ENCODE peak calls at places on chromosomes 12 and 14, in eight cellular contexts. One of them, this sample, is unnamed.
A peak's percentile ranks its signal among the peaks of the same experiment; 100 is the strongest.

GRCh38 chr12:130835011-130835410 is 4.0 kb downstream of the STX2 start:
- DNase-seq in sigmoid colon: no peak
- DNase-seq in coronary artery: peak; percentile 50
- DNase-seq in RWPE2: no peak
- DNase-seq in lower leg skin: no peak
- DNase-seq in lower lobe of right lung: no peak
- DNase-seq in A549: no peak
- DNase-seq in fibroblast of mammary gland: no peak
- DNase-seq in this sample: no peak

GRCh38 chr14:69880051-69880487 is 853 bp downstream of the SMOC1 start:
- DNase-seq in lower lobe of right lung: no peak
- DNase-seq in A549: no peak
- DNase-seq in RWPE2: no peak
- DNase-seq in lower leg skin: no peak
- DNase-seq in coronary artery: peak; percentile 62
- DNase-seq in sigmoid colon: no peak
- DNase-seq in fibroblast of mammary gland: peak; percentile 29
- DNase-seq in this sample: no peak

GRCh38 chr12:8852119-8852518 is 29.7 kb downstream of the A2ML1 start:
- DNase-seq in A549: no peak
- DNase-seq in sigmoid colon: no peak
- DNase-seq in lower lobe of right lung: no peak
- DNase-seq in RWPE2: no peak
- DNase-seq in fibroblast of mammary gland: no peak
- DNase-seq in coronary artery: no peak
- DNase-seq in lower leg skin: no peak
- DNase-seq in this sample: no peak

GRCh38 chr12:51345681-51346080 is 798 bp downstream of the CELA1 start:
- DNase-seq in lower leg skin: no peak
- DNase-seq in RWPE2: no peak
- DNase-seq in coronary artery: no peak
- DNase-seq in lower lobe of right lung: no peak
- DNase-seq in A549: no peak
- DNase-seq in sigmoid colon: no peak
- DNase-seq in fibroblast of mammary gland: peak; percentile 14
- DNase-seq in this sample: peak; percentile 33

GRCh38 chr14:95891742-95892141 is 15.1 kb downstream of the TUNAR start:
- DNase-seq in lower leg skin: no peak
- DNase-seq in A549: no peak
- DNase-seq in RWPE2: no peak
- DNase-seq in lower lobe of right lung: no peak
- DNase-seq in fibroblast of mammary gland: peak; percentile 85
- DNase-seq in sigmoid colon: no peak
- DNase-seq in coronary artery: no peak
- DNase-seq in this sample: peak; percentile 44

GRCh38 chr12:67067453-67068203 is 201.5 kb upstream of the CAND1 start:
- DNase-seq in coronary artery: no peak
- DNase-seq in RWPE2: no peak
- DNase-seq in fibroblast of mammary gland: no peak
- DNase-seq in lower lobe of right lung: no peak
- DNase-seq in A549: no peak
- DNase-seq in sigmoid colon: no peak
- DNase-seq in lower leg skin: no peak
- DNase-seq in this sample: no peak

GRCh38 chr12:93318720-93319522 is 58.8 kb upstream of the NUDT4 start:
- DNase-seq in RWPE2: no peak
- DNase-seq in fibroblast of mammary gland: no peak
- DNase-seq in lower leg skin: no peak
- DNase-seq in coronary artery: no peak
- DNase-seq in lower lobe of right lung: no peak
- DNase-seq in sigmoid colon: no peak
- DNase-seq in A549: no peak
- DNase-seq in this sample: no peak

GRCh38 chr14:80930836-80931389 is 10.6 kb downstream of the CEP128 start:
- DNase-seq in fibroblast of mammary gland: peak; percentile 89
- DNase-seq in coronary artery: no peak
- DNase-seq in sigmoid colon: no peak
- DNase-seq in lower lobe of right lung: no peak
- DNase-seq in lower leg skin: no peak
- DNase-seq in A549: no peak
- DNase-seq in RWPE2: no peak
- DNase-seq in this sample: peak; percentile 88

GRCh38 chr14:68306265-68306933 is 486.5 kb downstream of the ZFP36L1 start:
- DNase-seq in fibroblast of mammary gland: no peak
- DNase-seq in RWPE2: no peak
- DNase-seq in sigmoid colon: no peak
- DNase-seq in coronary artery: no peak
- DNase-seq in lower leg skin: no peak
- DNase-seq in A549: no peak
- DNase-seq in lower lobe of right lung: no peak
- DNase-seq in this sample: no peak

GRCh38 chr12:40104461-40105264 is 1.2 kb downstream of the SLC2A13 start:
- DNase-seq in coronary artery: no peak
- DNase-seq in A549: peak; percentile 41
- DNase-seq in fibroblast of mammary gland: no peak
- DNase-seq in lower lobe of right lung: no peak
- DNase-seq in sigmoid colon: peak; percentile 74
- DNase-seq in lower leg skin: no peak
- DNase-seq in RWPE2: no peak
- DNase-seq in this sample: no peak

GRCh38 chr14:37585101-37585479 is 10.0 kb downstream of the FOXA1 start:
- DNase-seq in RWPE2: peak; percentile 79
- DNase-seq in fibroblast of mammary gland: no peak
- DNase-seq in lower leg skin: no peak
- DNase-seq in sigmoid colon: no peak
- DNase-seq in A549: no peak
- DNase-seq in coronary artery: no peak
- DNase-seq in lower lobe of right lung: no peak
- DNase-seq in this sample: no peak

GRCh38 chr12:27965411-27965810 is 7.1 kb downstream of the PTHLH start:
- DNase-seq in A549: no peak
- DNase-seq in lower leg skin: no peak
- DNase-seq in sigmoid colon: no peak
- DNase-seq in coronary artery: no peak
- DNase-seq in lower lobe of right lung: no peak
- DNase-seq in RWPE2: no peak
- DNase-seq in fibroblast of mammary gland: peak; percentile 48
- DNase-seq in this sample: peak; percentile 67

GRCh38 chr14:28635387-28635786 is 131.2 kb upstream of the FOXG1 start:
- DNase-seq in A549: no peak
- DNase-seq in RWPE2: no peak
- DNase-seq in sigmoid colon: no peak
- DNase-seq in fibroblast of mammary gland: peak; percentile 71
- DNase-seq in coronary artery: no peak
- DNase-seq in lower leg skin: no peak
- DNase-seq in lower lobe of right lung: no peak
- DNase-seq in this sample: peak; percentile 72

GRCh38 chr14:105486974-105487448 is 325 bp downstream of the CRIP1 start:
- DNase-seq in lower lobe of right lung: peak; percentile 81
- DNase-seq in RWPE2: no peak
- DNase-seq in coronary artery: peak; percentile 95
- DNase-seq in fibroblast of mammary gland: no peak
- DNase-seq in lower leg skin: no peak
- DNase-seq in A549: no peak
- DNase-seq in sigmoid colon: peak; percentile 89
- DNase-seq in this sample: no peak

DNA sequence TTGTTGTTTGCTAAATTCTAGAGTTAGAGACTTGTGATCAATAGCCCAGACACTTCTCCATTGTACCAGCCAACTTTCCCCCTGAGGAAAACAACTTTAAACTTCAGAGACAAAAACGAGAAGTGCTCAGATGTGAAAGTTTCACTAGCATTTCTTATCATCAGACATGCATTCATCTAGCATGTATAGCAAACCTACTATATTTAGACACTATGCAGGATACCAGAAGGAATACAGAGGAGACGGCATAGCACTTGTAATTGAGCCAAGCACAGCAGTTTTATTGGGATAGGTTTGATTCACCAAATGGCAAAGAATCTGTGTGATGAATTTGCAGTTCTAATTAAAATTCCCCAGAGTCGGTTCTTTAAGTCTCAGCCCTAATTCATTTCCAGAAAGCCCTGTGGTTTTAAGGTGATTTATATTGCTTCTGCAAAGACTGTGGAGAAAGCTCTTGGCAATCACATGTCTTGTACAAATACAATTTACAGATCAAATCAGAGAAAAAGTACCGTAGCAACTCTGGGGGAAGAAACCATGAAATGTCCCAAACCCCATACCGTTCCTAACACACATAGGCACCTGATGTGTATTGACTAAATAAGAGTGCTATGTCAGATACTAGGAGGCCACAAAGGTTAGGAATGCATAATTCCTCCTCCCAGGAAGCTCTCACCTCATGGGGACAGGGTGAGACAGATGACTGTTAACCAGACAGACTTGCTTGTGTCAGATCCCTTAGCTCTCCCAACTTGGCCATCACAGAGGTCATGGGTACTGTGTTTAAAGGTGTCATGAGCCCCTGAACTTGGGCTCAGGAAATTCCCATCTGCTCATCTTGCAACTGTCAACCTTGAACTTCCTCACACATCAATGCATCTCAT is 69.6 kb upstream of the KRAS start:
- DNase-seq in sigmoid colon: no peak
- DNase-seq in lower leg skin: no peak
- DNase-seq in RWPE2: no peak
- DNase-seq in coronary artery: no peak
- DNase-seq in fibroblast of mammary gland: no peak
- DNase-seq in A549: no peak
- DNase-seq in lower lobe of right lung: no peak
- DNase-seq in this sample: peak; percentile 75
- H3K4me3 ChIP-seq in sigmoid colon: no peak overlapping the region
- H3K4me3 ChIP-seq in lower leg skin: no peak overlapping the region
- H3K4me3 ChIP-seq in RWPE2: no peak overlapping the region
- H3K4me3 ChIP-seq in coronary artery: no peak overlapping the region
- H3K4me3 ChIP-seq in fibroblast of mammary gland: no peak overlapping the region
- H3K4me3 ChIP-seq in A549: no peak overlapping the region
- H3K4me3 ChIP-seq in lower lobe of right lung: no peak overlapping the region
- H3K4me3 ChIP-seq in this sample: no peak overlapping the region

GRCh38 chr14:94699831-94700230 is 70.1 kb downstream of the GSC start:
- DNase-seq in A549: no peak
- DNase-seq in lower leg skin: no peak
- DNase-seq in RWPE2: no peak
- DNase-seq in coronary artery: no peak
- DNase-seq in lower lobe of right lung: no peak
- DNase-seq in fibroblast of mammary gland: no peak
- DNase-seq in sigmoid colon: no peak
- DNase-seq in this sample: no peak

GRCh38 chr14:94706132-94706531 is 63.8 kb downstream of the GSC start:
- DNase-seq in RWPE2: no peak
- DNase-seq in fibroblast of mammary gland: no peak
- DNase-seq in coronary artery: no peak
- DNase-seq in A549: no peak
- DNase-seq in sigmoid colon: no peak
- DNase-seq in lower lobe of right lung: no peak
- DNase-seq in lower leg skin: no peak
- DNase-seq in this sample: no peak

GRCh38 chr14:94697773-94698556 is 71.9 kb downstream of the GSC start:
- DNase-seq in coronary artery: no peak
- DNase-seq in fibroblast of mammary gland: no peak
- DNase-seq in sigmoid colon: no peak
- DNase-seq in A549: no peak
- DNase-seq in RWPE2: no peak
- DNase-seq in lower leg skin: no peak
- DNase-seq in lower lobe of right lung: no peak
- DNase-seq in this sample: no peak

GRCh38 chr14:94701854-94702370 is 68.0 kb downstream of the GSC start:
- DNase-seq in sigmoid colon: no peak
- DNase-seq in lower lobe of right lung: no peak
- DNase-seq in lower leg skin: no peak
- DNase-seq in fibroblast of mammary gland: no peak
- DNase-seq in coronary artery: no peak
- DNase-seq in A549: no peak
- DNase-seq in RWPE2: no peak
- DNase-seq in this sample: no peak

DNA sequence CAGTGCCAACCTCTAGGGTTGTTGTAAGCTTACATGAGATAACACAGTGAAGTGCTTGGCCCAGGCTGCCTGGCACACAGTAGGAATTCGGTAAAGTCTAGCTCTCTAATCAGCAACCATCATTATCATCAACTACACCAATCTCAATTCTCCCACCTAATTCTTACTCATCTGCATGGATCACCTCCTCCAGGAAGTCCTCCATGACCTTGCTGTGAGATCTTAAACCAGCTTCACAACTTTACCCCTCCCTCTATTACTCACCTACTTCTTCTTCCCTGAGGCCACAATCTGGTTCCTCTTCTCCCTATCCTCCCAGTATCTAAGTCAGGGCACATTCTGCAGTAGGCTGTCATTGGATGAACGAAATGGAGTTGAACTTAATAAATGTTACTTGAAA is 67.3 kb downstream of the GSC start:
- DNase-seq in A549: no peak
- DNase-seq in lower leg skin: no peak
- DNase-seq in coronary artery: no peak
- DNase-seq in fibroblast of mammary gland: no peak
- DNase-seq in sigmoid colon: no peak
- DNase-seq in lower lobe of right lung: no peak
- DNase-seq in RWPE2: no peak
- DNase-seq in this sample: no peak
- H3K4me3 ChIP-seq in A549: no peak overlapping the region
- H3K4me3 ChIP-seq in lower leg skin: no peak overlapping the region
- H3K4me3 ChIP-seq in coronary artery: no peak overlapping the region
- H3K4me3 ChIP-seq in fibroblast of mammary gland: no peak overlapping the region
- H3K4me3 ChIP-seq in sigmoid colon: no peak overlapping the region
- H3K4me3 ChIP-seq in lower lobe of right lung: no peak overlapping the region
- H3K4me3 ChIP-seq in RWPE2: no peak overlapping the region
- H3K4me3 ChIP-seq in this sample: no peak overlapping the region

GRCh38 chr12:64824500-64825142 is at the start of gene TBC1D30:
- DNase-seq in sigmoid colon: no peak
- DNase-seq in fibroblast of mammary gland: no peak
- DNase-seq in lower leg skin: no peak
- DNase-seq in RWPE2: no peak
- DNase-seq in coronary artery: no peak
- DNase-seq in lower lobe of right lung: peak; percentile 51
- DNase-seq in A549: no peak
- DNase-seq in this sample: peak; percentile 12
- H3K4me3 ChIP-seq in sigmoid colon: peak within 1 kb of the TSS; percentile 34
- H3K4me3 ChIP-seq in fibroblast of mammary gland: peak within 1 kb of the TSS; percentile 9
- H3K4me3 ChIP-seq in lower leg skin: peak within 1 kb of the TSS; percentile 10
- H3K4me3 ChIP-seq in RWPE2: peak within 1 kb of the TSS; percentile 32
- H3K4me3 ChIP-seq in coronary artery: peak within 1 kb of the TSS; percentile 71
- H3K4me3 ChIP-seq in lower lobe of right lung: peak within 1 kb of the TSS; percentile 54
- H3K4me3 ChIP-seq in A549: no peak within 1 kb of the TSS
- H3K4me3 ChIP-seq in this sample: peak within 1 kb of the TSS; percentile 16

DNA sequence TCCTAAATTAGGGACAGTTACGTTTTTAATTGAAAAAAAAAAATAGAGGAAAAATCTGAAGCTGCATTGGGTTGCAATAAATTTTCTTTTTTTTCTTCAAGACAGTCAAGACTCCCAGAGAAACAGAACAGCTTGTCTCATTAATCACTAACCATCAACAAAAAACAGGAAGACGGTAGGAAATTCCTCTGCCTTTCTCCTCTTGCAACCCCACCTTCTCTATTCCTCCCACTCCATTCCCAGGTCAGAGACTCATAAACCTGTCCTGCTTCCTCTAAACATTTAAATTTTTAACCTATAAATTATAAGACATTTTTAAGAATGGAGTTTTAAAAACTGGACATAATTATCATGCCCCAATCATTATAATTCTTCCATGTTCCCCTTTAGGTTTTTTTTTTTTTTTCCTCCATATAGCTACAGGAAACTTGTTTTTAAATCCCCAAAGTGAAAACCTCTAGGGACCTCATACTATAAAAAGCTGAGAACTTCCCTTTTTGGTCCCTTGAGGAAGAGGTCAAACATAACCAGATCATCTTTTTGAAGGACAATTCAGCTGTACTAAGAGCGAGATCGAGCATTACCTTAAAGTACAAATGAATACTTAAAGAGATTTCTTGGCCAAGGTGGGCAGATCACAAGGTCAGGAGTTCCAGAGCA is 36.0 kb downstream of the CPM start:
- DNase-seq in A549: no peak
- DNase-seq in lower leg skin: no peak
- DNase-seq in lower lobe of right lung: no peak
- DNase-seq in sigmoid colon: no peak
- DNase-seq in coronary artery: no peak
- DNase-seq in RWPE2: no peak
- DNase-seq in fibroblast of mammary gland: peak; percentile 42
- DNase-seq in this sample: no peak
- H3K4me3 ChIP-seq in A549: no peak overlapping the region
- H3K4me3 ChIP-seq in lower leg skin: no peak overlapping the region
- H3K4me3 ChIP-seq in lower lobe of right lung: no peak overlapping the region
- H3K4me3 ChIP-seq in sigmoid colon: no peak overlapping the region
- H3K4me3 ChIP-seq in coronary artery: no peak overlapping the region
- H3K4me3 ChIP-seq in RWPE2: no peak overlapping the region
- H3K4me3 ChIP-seq in fibroblast of mammary gland: no peak overlapping the region
- H3K4me3 ChIP-seq in this sample: no peak overlapping the region

This sample was measured in astrocyte of the spinal cord.